ENCODE peak calls at places on chromosomes 4 and X, in ten cellular contexts. One of them, this sample, is unnamed.

GRCh38 chr4:168923526-168924194 is 86.4 kb downstream of the CBR4 start:
- DNase-seq in epithelial cell of esophagus: peak
- DNase-seq in Calu3: peak
- DNase-seq in NCI-H1092 treated with DMSO at 0.1 percent for 48 hours: peak
- DNase-seq in lung: peak
- DNase-seq in NCI-H2029 treated with DMSO at 0.1 percent for 48 hours: peak
- DNase-seq in Caco-2: peak
- DNase-seq in activated naive CD4-positive, alpha-beta T cell treated with anti-CD3 and anti-CD28 coated beads for 36 hours: peak
- DNase-seq in substantia nigra: peak
- DNase-seq in AG10803: peak
- DNase-seq in this sample: peak

GRCh38 chr4:30722916-30723270 is 2.7 kb downstream of the PCDH7 start:
- DNase-seq in NCI-H2029 treated with DMSO at 0.1 percent for 48 hours: no peak
- DNase-seq in activated naive CD4-positive, alpha-beta T cell treated with anti-CD3 and anti-CD28 coated beads for 36 hours: no peak
- DNase-seq in AG10803: no peak
- DNase-seq in epithelial cell of esophagus: no peak
- DNase-seq in lung: no peak
- DNase-seq in Calu3: no peak
- DNase-seq in substantia nigra: no peak
- DNase-seq in NCI-H1092 treated with DMSO at 0.1 percent for 48 hours: no peak
- DNase-seq in Caco-2: no peak
- DNase-seq in this sample: no peak

GRCh38 chrX:79409657-79410056 is 42.5 kb upstream of the ITM2A start:
- DNase-seq in NCI-H1092 treated with DMSO at 0.1 percent for 48 hours: no peak
- DNase-seq in Caco-2: no peak
- DNase-seq in epithelial cell of esophagus: no peak
- DNase-seq in activated naive CD4-positive, alpha-beta T cell treated with anti-CD3 and anti-CD28 coated beads for 36 hours: no peak
- DNase-seq in Calu3: no peak
- DNase-seq in substantia nigra: no peak
- DNase-seq in lung: no peak
- DNase-seq in NCI-H2029 treated with DMSO at 0.1 percent for 48 hours: no peak
- DNase-seq in AG10803: no peak
- DNase-seq in this sample: no peak

GRCh38 chr4:72006576-72006975 is 25.2 kb upstream of the NPFFR2 start:
- DNase-seq in NCI-H2029 treated with DMSO at 0.1 percent for 48 hours: no peak
- DNase-seq in activated naive CD4-positive, alpha-beta T cell treated with anti-CD3 and anti-CD28 coated beads for 36 hours: no peak
- DNase-seq in NCI-H1092 treated with DMSO at 0.1 percent for 48 hours: no peak
- DNase-seq in substantia nigra: no peak
- DNase-seq in epithelial cell of esophagus: peak
- DNase-seq in Caco-2: no peak
- DNase-seq in Calu3: peak
- DNase-seq in AG10803: peak
- DNase-seq in lung: no peak
- DNase-seq in this sample: no peak

GRCh38 chrX:110156167-110156754 is 153.3 kb downstream of the TMEM164 start:
- DNase-seq in NCI-H1092 treated with DMSO at 0.1 percent for 48 hours: peak
- DNase-seq in NCI-H2029 treated with DMSO at 0.1 percent for 48 hours: no peak
- DNase-seq in Caco-2: no peak
- DNase-seq in substantia nigra: no peak
- DNase-seq in lung: no peak
- DNase-seq in AG10803: peak
- DNase-seq in Calu3: no peak
- DNase-seq in epithelial cell of esophagus: no peak
- DNase-seq in activated naive CD4-positive, alpha-beta T cell treated with anti-CD3 and anti-CD28 coated beads for 36 hours: no peak
- DNase-seq in this sample: no peak

GRCh38 chr4:47852121-47852520 is 14.3 kb upstream of the CORIN start:
- DNase-seq in AG10803: peak
- DNase-seq in NCI-H2029 treated with DMSO at 0.1 percent for 48 hours: no peak
- DNase-seq in activated naive CD4-positive, alpha-beta T cell treated with anti-CD3 and anti-CD28 coated beads for 36 hours: no peak
- DNase-seq in NCI-H1092 treated with DMSO at 0.1 percent for 48 hours: no peak
- DNase-seq in lung: no peak
- DNase-seq in epithelial cell of esophagus: no peak
- DNase-seq in substantia nigra: no peak
- DNase-seq in Caco-2: no peak
- DNase-seq in Calu3: no peak
- DNase-seq in this sample: no peak

GRCh38 chr4:1535926-1536578 is 129.8 kb upstream of the NKX1-1 start:
- DNase-seq in Calu3: no peak
- DNase-seq in NCI-H1092 treated with DMSO at 0.1 percent for 48 hours: no peak
- DNase-seq in epithelial cell of esophagus: no peak
- DNase-seq in lung: no peak
- DNase-seq in substantia nigra: no peak
- DNase-seq in NCI-H2029 treated with DMSO at 0.1 percent for 48 hours: no peak
- DNase-seq in activated naive CD4-positive, alpha-beta T cell treated with anti-CD3 and anti-CD28 coated beads for 36 hours: no peak
- DNase-seq in AG10803: no peak
- DNase-seq in Caco-2: no peak
- DNase-seq in this sample: no peak

GRCh38 chr4:185204238-185204910 is 574 bp upstream of the CFAP97 start:
- DNase-seq in Calu3: no peak
- DNase-seq in epithelial cell of esophagus: peak
- DNase-seq in substantia nigra: no peak
- DNase-seq in activated naive CD4-positive, alpha-beta T cell treated with anti-CD3 and anti-CD28 coated beads for 36 hours: peak
- DNase-seq in NCI-H1092 treated with DMSO at 0.1 percent for 48 hours: peak
- DNase-seq in Caco-2: no peak
- DNase-seq in NCI-H2029 treated with DMSO at 0.1 percent for 48 hours: no peak
- DNase-seq in AG10803: no peak
- DNase-seq in lung: no peak
- DNase-seq in this sample: no peak

GRCh38 chr4:2324891-2325290 is 63.0 kb upstream of the MXD4 start:
- DNase-seq in NCI-H2029 treated with DMSO at 0.1 percent for 48 hours: no peak
- DNase-seq in Calu3: no peak
- DNase-seq in NCI-H1092 treated with DMSO at 0.1 percent for 48 hours: no peak
- DNase-seq in AG10803: no peak
- DNase-seq in Caco-2: no peak
- DNase-seq in epithelial cell of esophagus: no peak
- DNase-seq in lung: no peak
- DNase-seq in substantia nigra: no peak
- DNase-seq in activated naive CD4-positive, alpha-beta T cell treated with anti-CD3 and anti-CD28 coated beads for 36 hours: no peak
- DNase-seq in this sample: no peak

GRCh38 chr4:48970471-48970921 is 15.6 kb upstream of the CWH43 start:
- DNase-seq in NCI-H2029 treated with DMSO at 0.1 percent for 48 hours: no peak
- DNase-seq in NCI-H1092 treated with DMSO at 0.1 percent for 48 hours: no peak
- DNase-seq in substantia nigra: no peak
- DNase-seq in lung: no peak
- DNase-seq in Calu3: peak
- DNase-seq in epithelial cell of esophagus: peak
- DNase-seq in Caco-2: no peak
- DNase-seq in AG10803: peak
- DNase-seq in activated naive CD4-positive, alpha-beta T cell treated with anti-CD3 and anti-CD28 coated beads for 36 hours: no peak
- DNase-seq in this sample: no peak

GRCh38 chr4:45621926-45622325 is 501.9 kb downstream of the GABRG1 start:
- DNase-seq in epithelial cell of esophagus: peak
- DNase-seq in NCI-H2029 treated with DMSO at 0.1 percent for 48 hours: no peak
- DNase-seq in AG10803: peak
- DNase-seq in activated naive CD4-positive, alpha-beta T cell treated with anti-CD3 and anti-CD28 coated beads for 36 hours: no peak
- DNase-seq in lung: no peak
- DNase-seq in Caco-2: no peak
- DNase-seq in NCI-H1092 treated with DMSO at 0.1 percent for 48 hours: no peak
- DNase-seq in Calu3: no peak
- DNase-seq in substantia nigra: no peak
- DNase-seq in this sample: no peak

GRCh38 chr4:146029147-146029546 is 90.5 kb upstream of the ZNF827 start:
- DNase-seq in AG10803: peak
- DNase-seq in epithelial cell of esophagus: peak
- DNase-seq in substantia nigra: no peak
- DNase-seq in Calu3: no peak
- DNase-seq in NCI-H1092 treated with DMSO at 0.1 percent for 48 hours: no peak
- DNase-seq in Caco-2: no peak
- DNase-seq in NCI-H2029 treated with DMSO at 0.1 percent for 48 hours: no peak
- DNase-seq in lung: no peak
- DNase-seq in activated naive CD4-positive, alpha-beta T cell treated with anti-CD3 and anti-CD28 coated beads for 36 hours: no peak
- DNase-seq in this sample: no peak

GRCh38 chr4:48067536-48067935 is 51.0 kb downstream of the NIPAL1 start:
- DNase-seq in substantia nigra: no peak
- DNase-seq in AG10803: no peak
- DNase-seq in activated naive CD4-positive, alpha-beta T cell treated with anti-CD3 and anti-CD28 coated beads for 36 hours: no peak
- DNase-seq in epithelial cell of esophagus: no peak
- DNase-seq in NCI-H2029 treated with DMSO at 0.1 percent for 48 hours: no peak
- DNase-seq in lung: no peak
- DNase-seq in Caco-2: no peak
- DNase-seq in Calu3: no peak
- DNase-seq in NCI-H1092 treated with DMSO at 0.1 percent for 48 hours: no peak
- DNase-seq in this sample: no peak

GRCh38 chr4:76306882-76307669 is 543 bp downstream of the STBD1 start:
- DNase-seq in lung: peak
- DNase-seq in NCI-H2029 treated with DMSO at 0.1 percent for 48 hours: no peak
- DNase-seq in Caco-2: peak
- DNase-seq in activated naive CD4-positive, alpha-beta T cell treated with anti-CD3 and anti-CD28 coated beads for 36 hours: peak
- DNase-seq in AG10803: peak
- DNase-seq in epithelial cell of esophagus: peak
- DNase-seq in NCI-H1092 treated with DMSO at 0.1 percent for 48 hours: peak
- DNase-seq in Calu3: peak
- DNase-seq in substantia nigra: peak
- DNase-seq in this sample: peak

GRCh38 chr4:144374065-144374464 is 233.5 kb upstream of the GYPA start:
- DNase-seq in epithelial cell of esophagus: no peak
- DNase-seq in AG10803: no peak
- DNase-seq in Caco-2: no peak
- DNase-seq in activated naive CD4-positive, alpha-beta T cell treated with anti-CD3 and anti-CD28 coated beads for 36 hours: no peak
- DNase-seq in Calu3: no peak
- DNase-seq in NCI-H2029 treated with DMSO at 0.1 percent for 48 hours: no peak
- DNase-seq in NCI-H1092 treated with DMSO at 0.1 percent for 48 hours: no peak
- DNase-seq in substantia nigra: no peak
- DNase-seq in lung: no peak
- DNase-seq in this sample: no peak

GRCh38 chrX:125096870-125097269 is 222.8 kb upstream of the TEX13C start:
- DNase-seq in Caco-2: no peak
- DNase-seq in NCI-H1092 treated with DMSO at 0.1 percent for 48 hours: no peak
- DNase-seq in Calu3: no peak
- DNase-seq in activated naive CD4-positive, alpha-beta T cell treated with anti-CD3 and anti-CD28 coated beads for 36 hours: no peak
- DNase-seq in lung: no peak
- DNase-seq in AG10803: no peak
- DNase-seq in NCI-H2029 treated with DMSO at 0.1 percent for 48 hours: no peak
- DNase-seq in epithelial cell of esophagus: no peak
- DNase-seq in substantia nigra: no peak
- DNase-seq in this sample: no peak

GRCh38 chr4:181832305-181832704 is 410.9 kb upstream of the TENM3 start:
- DNase-seq in NCI-H2029 treated with DMSO at 0.1 percent for 48 hours: no peak
- DNase-seq in lung: no peak
- DNase-seq in epithelial cell of esophagus: no peak
- DNase-seq in activated naive CD4-positive, alpha-beta T cell treated with anti-CD3 and anti-CD28 coated beads for 36 hours: no peak
- DNase-seq in Calu3: no peak
- DNase-seq in NCI-H1092 treated with DMSO at 0.1 percent for 48 hours: no peak
- DNase-seq in substantia nigra: no peak
- DNase-seq in Caco-2: no peak
- DNase-seq in AG10803: no peak
- DNase-seq in this sample: no peak

GRCh38 chr4:153486281-153487151 is 20.4 kb downstream of the TMEM131L start:
- DNase-seq in AG10803: peak
- DNase-seq in activated naive CD4-positive, alpha-beta T cell treated with anti-CD3 and anti-CD28 coated beads for 36 hours: peak
- DNase-seq in substantia nigra: no peak
- DNase-seq in epithelial cell of esophagus: peak
- DNase-seq in lung: peak
- DNase-seq in NCI-H1092 treated with DMSO at 0.1 percent for 48 hours: no peak
- DNase-seq in Caco-2: peak
- DNase-seq in Calu3: peak
- DNase-seq in NCI-H2029 treated with DMSO at 0.1 percent for 48 hours: no peak
- DNase-seq in this sample: no peak

GRCh38 chr4:183099537-183100297 is 660 bp downstream of the WWC2 start:
- DNase-seq in NCI-H2029 treated with DMSO at 0.1 percent for 48 hours: no peak
- DNase-seq in AG10803: no peak
- DNase-seq in Caco-2: peak
- DNase-seq in Calu3: peak
- DNase-seq in substantia nigra: peak
- DNase-seq in activated naive CD4-positive, alpha-beta T cell treated with anti-CD3 and anti-CD28 coated beads for 36 hours: peak
- DNase-seq in epithelial cell of esophagus: peak
- DNase-seq in NCI-H1092 treated with DMSO at 0.1 percent for 48 hours: peak
- DNase-seq in lung: peak
- DNase-seq in this sample: peak

GRCh38 chrX:111349934-111350333 is 62.1 kb downstream of the DCX start:
- DNase-seq in Calu3: no peak
- DNase-seq in lung: no peak
- DNase-seq in substantia nigra: no peak
- DNase-seq in epithelial cell of esophagus: no peak
- DNase-seq in Caco-2: no peak
- DNase-seq in NCI-H2029 treated with DMSO at 0.1 percent for 48 hours: no peak
- DNase-seq in activated naive CD4-positive, alpha-beta T cell treated with anti-CD3 and anti-CD28 coated beads for 36 hours: no peak
- DNase-seq in AG10803: no peak
- DNase-seq in NCI-H1092 treated with DMSO at 0.1 percent for 48 hours: no peak
- DNase-seq in this sample: no peak

GRCh38 chr4:73870778-73871177 is 1.6 kb downstream of the CXCL1 start:
- DNase-seq in activated naive CD4-positive, alpha-beta T cell treated with anti-CD3 and anti-CD28 coated beads for 36 hours: no peak
- DNase-seq in Caco-2: no peak
- DNase-seq in epithelial cell of esophagus: peak
- DNase-seq in AG10803: peak
- DNase-seq in NCI-H2029 treated with DMSO at 0.1 percent for 48 hours: no peak
- DNase-seq in lung: no peak
- DNase-seq in substantia nigra: no peak
- DNase-seq in Calu3: no peak
- DNase-seq in NCI-H1092 treated with DMSO at 0.1 percent for 48 hours: no peak
- DNase-seq in this sample: no peak

GRCh38 chrX:71533850-71534515 is 1.1 kb downstream of the OGT start:
- DNase-seq in lung: peak
- DNase-seq in AG10803: peak
- DNase-seq in Caco-2: peak
- DNase-seq in epithelial cell of esophagus: peak
- DNase-seq in Calu3: peak
- DNase-seq in NCI-H1092 treated with DMSO at 0.1 percent for 48 hours: peak
- DNase-seq in activated naive CD4-positive, alpha-beta T cell treated with anti-CD3 and anti-CD28 coated beads for 36 hours: peak
- DNase-seq in NCI-H2029 treated with DMSO at 0.1 percent for 48 hours: no peak
- DNase-seq in substantia nigra: peak
- DNase-seq in this sample: no peak

GRCh38 chrX:132584936-132585335 is 96.1 kb upstream of the MBNL3 start:
- DNase-seq in NCI-H1092 treated with DMSO at 0.1 percent for 48 hours: no peak
- DNase-seq in epithelial cell of esophagus: no peak
- DNase-seq in activated naive CD4-positive, alpha-beta T cell treated with anti-CD3 and anti-CD28 coated beads for 36 hours: no peak
- DNase-seq in lung: no peak
- DNase-seq in Calu3: no peak
- DNase-seq in Caco-2: no peak
- DNase-seq in substantia nigra: no peak
- DNase-seq in AG10803: no peak
- DNase-seq in NCI-H2029 treated with DMSO at 0.1 percent for 48 hours: no peak
- DNase-seq in this sample: no peak

GRCh38 chrX:46624090-46624786 is 50.7 kb downstream of the CHST7 start:
- DNase-seq in epithelial cell of esophagus: peak
- DNase-seq in substantia nigra: no peak
- DNase-seq in AG10803: no peak
- DNase-seq in NCI-H1092 treated with DMSO at 0.1 percent for 48 hours: no peak
- DNase-seq in Calu3: no peak
- DNase-seq in NCI-H2029 treated with DMSO at 0.1 percent for 48 hours: peak
- DNase-seq in Caco-2: no peak
- DNase-seq in lung: no peak
- DNase-seq in activated naive CD4-positive, alpha-beta T cell treated with anti-CD3 and anti-CD28 coated beads for 36 hours: no peak
- DNase-seq in this sample: no peak

GRCh38 chrX:39112143-39112542 is 310.9 kb downstream of the MID1IP1 start:
- DNase-seq in epithelial cell of esophagus: peak
- DNase-seq in NCI-H1092 treated with DMSO at 0.1 percent for 48 hours: no peak
- DNase-seq in NCI-H2029 treated with DMSO at 0.1 percent for 48 hours: no peak
- DNase-seq in lung: no peak
- DNase-seq in AG10803: peak
- DNase-seq in Caco-2: no peak
- DNase-seq in substantia nigra: no peak
- DNase-seq in Calu3: no peak
- DNase-seq in activated naive CD4-positive, alpha-beta T cell treated with anti-CD3 and anti-CD28 coated beads for 36 hours: no peak
- DNase-seq in this sample: no peak

GRCh38 chr4:120084327-120084726 is 17.7 kb upstream of the MAD2L1 start:
- DNase-seq in activated naive CD4-positive, alpha-beta T cell treated with anti-CD3 and anti-CD28 coated beads for 36 hours: no peak
- DNase-seq in substantia nigra: no peak
- DNase-seq in AG10803: no peak
- DNase-seq in Caco-2: no peak
- DNase-seq in NCI-H1092 treated with DMSO at 0.1 percent for 48 hours: no peak
- DNase-seq in lung: no peak
- DNase-seq in NCI-H2029 treated with DMSO at 0.1 percent for 48 hours: no peak
- DNase-seq in epithelial cell of esophagus: no peak
- DNase-seq in Calu3: no peak
- DNase-seq in this sample: no peak

GRCh38 chr4:186739802-186740434 is 16.3 kb upstream of the FAT1 start:
- DNase-seq in Calu3: no peak
- DNase-seq in NCI-H2029 treated with DMSO at 0.1 percent for 48 hours: no peak
- DNase-seq in Caco-2: no peak
- DNase-seq in lung: no peak
- DNase-seq in substantia nigra: no peak
- DNase-seq in AG10803: no peak
- DNase-seq in activated naive CD4-positive, alpha-beta T cell treated with anti-CD3 and anti-CD28 coated beads for 36 hours: no peak
- DNase-seq in epithelial cell of esophagus: no peak
- DNase-seq in NCI-H1092 treated with DMSO at 0.1 percent for 48 hours: peak
- DNase-seq in this sample: no peak

GRCh38 chrX:68443155-68443868 is 10.0 kb upstream of the OPHN1 start:
- DNase-seq in epithelial cell of esophagus: no peak
- DNase-seq in AG10803: peak
- DNase-seq in Caco-2: no peak
- DNase-seq in substantia nigra: no peak
- DNase-seq in NCI-H2029 treated with DMSO at 0.1 percent for 48 hours: no peak
- DNase-seq in NCI-H1092 treated with DMSO at 0.1 percent for 48 hours: no peak
- DNase-seq in lung: peak
- DNase-seq in activated naive CD4-positive, alpha-beta T cell treated with anti-CD3 and anti-CD28 coated beads for 36 hours: peak
- DNase-seq in Calu3: peak
- DNase-seq in this sample: no peak